ENCODE peak calls at places on chromosomes 3 and 15, in five cellular contexts. U is ovary, Y is left lung, M is cardiac muscle cell, O is fibroblast of mammary gland. E is an unnamed sample.

GRCh38 chr3:152298393-152299242 is 29.9 kb downstream of the MBNL1 start:
- DNase-seq in U (peak; percentile 54), Y (peak; percentile 34), M (peak; percentile 97), O (peak; percentile 100), E (no peak)

GRCh38 chr3:110296885-110297284 is 774.7 kb upstream of the NECTIN3 start:
- DNase-seq in U (no peak), Y (no peak), M (no peak), O (no peak), E (no peak)

GRCh38 chr3:157128771-157129671 is 30.9 kb downstream of the CCNL1 start:
- DNase-seq in U (peak; percentile 43), Y (no peak), M (peak; percentile 81), O (peak; percentile 39), E (no peak)

GRCh38 chr3:143885803-143886427 is 37.6 kb upstream of the SLC9A9 start:
- DNase-seq in U (no peak), Y (no peak), M (peak; percentile 67), O (peak; percentile 51), E (no peak)

GRCh38 chr3:112061152-112061551 is 25.0 kb upstream of the C3orf52 start:
- DNase-seq in U (no peak), Y (no peak), M (peak; percentile 47), O (peak; percentile 4), E (no peak)

GRCh38 chr15:90336705-90337141 is 15.4 kb upstream of the ZNF774 start:
- DNase-seq in U (no peak), Y (no peak), M (no peak), O (peak; percentile 53), E (no peak)

GRCh38 chr3:47342156-47342555 is 38.7 kb upstream of the PTPN23 start:
- DNase-seq in U (no peak), Y (no peak), M (peak; percentile 12), O (no peak), E (no peak)

GRCh38 chr3:100971776-100972175 is 21.4 kb downstream of the ABI3BP start:
- DNase-seq in U (no peak), Y (no peak), M (no peak), O (no peak), E (no peak)

GRCh38 chr3:24185738-24186384 is 240.8 kb downstream of the NR1D2 start:
- DNase-seq in U (peak; percentile 30), Y (no peak), M (peak; percentile 83), O (peak; percentile 82), E (peak; percentile 69)

GRCh38 chr3:133248389-133248788 is 151.5 kb upstream of the BFSP2 start:
- DNase-seq in U (no peak), Y (no peak), M (peak; percentile 15), O (no peak), E (no peak)

GRCh38 chr15:49901867-49902775 is 216.9 kb downstream of the ATP8B4 start:
- DNase-seq in U (no peak), Y (no peak), M (peak; percentile 81), O (peak; percentile 83), E (no peak)

GRCh38 chr3:71258116-71258515 is 325.4 kb downstream of the FOXP1 start:
- DNase-seq in U (no peak), Y (no peak), M (peak; percentile 68), O (peak; percentile 86), E (no peak)

GRCh38 chr3:80769683-80770082 is 991.8 kb downstream of the GBE1 start:
- DNase-seq in U (no peak), Y (peak; percentile 43), M (no peak), O (no peak), E (no peak)

GRCh38 chr3:42443819-42444436 is 33.5 kb upstream of the LYZL4 start:
- DNase-seq in U (peak; percentile 68), Y (peak; percentile 93), M (peak; percentile 80), O (peak; percentile 66), E (peak; percentile 87)

GRCh38 chr3:185717121-185717520 is 107.7 kb downstream of the IGF2BP2 start:
- DNase-seq in U (no peak), Y (no peak), M (peak; percentile 89), O (peak; percentile 89), E (no peak)

GRCh38 chr3:101816215-101817149 is 32.8 kb upstream of the NFKBIZ start:
- DNase-seq in U (no peak), Y (no peak), M (no peak), O (no peak), E (no peak)

GRCh38 chr3:171404376-171404982 is 55.7 kb downstream of the TNIK start:
- DNase-seq in U (no peak), Y (no peak), M (peak; percentile 42), O (no peak), E (no peak)

GRCh38 chr3:13853978-13854296 is 25.9 kb downstream of the WNT7A start:
- DNase-seq in U (no peak), Y (no peak), M (no peak), O (no peak), E (no peak)

GRCh38 chr15:98568382-98569017 is 79.8 kb upstream of the IGF1R start:
- DNase-seq in U (no peak), Y (no peak), M (peak; percentile 16), O (peak; percentile 12), E (no peak)

GRCh38 chr3:24181256-24181655 is 236.2 kb downstream of the NR1D2 start:
- DNase-seq in U (no peak), Y (no peak), M (no peak), O (no peak), E (no peak)

GRCh38 chr3:124351430-124352142 is 359.7 kb upstream of the ROPN1 start:
- DNase-seq in U (no peak), Y (no peak), M (peak; percentile 81), O (peak; percentile 68), E (no peak)

GRCh38 chr3:148175215-148175614 is 522.5 kb upstream of the AGTR1 start:
- DNase-seq in U (no peak), Y (no peak), M (peak; percentile 53), O (peak; percentile 74), E (no peak)

GRCh38 chr3:160434071-160434470 is 15.5 kb downstream of the TRIM59 start:
- DNase-seq in U (no peak), Y (no peak), M (peak; percentile 63), O (peak; percentile 31), E (no peak)

GRCh38 chr3:128395500-128396125 is 71.1 kb downstream of the DNAJB8 start:
- DNase-seq in U (peak; percentile 44), Y (no peak), M (peak; percentile 87), O (peak; percentile 36), E (no peak)

GRCh38 chr3:177820683-177821316 is 623.5 kb upstream of the TBL1XR1 start:
- DNase-seq in U (no peak), Y (no peak), M (peak; percentile 78), O (peak; percentile 75), E (no peak)

GRCh38 chr15:31295660-31296059 is 31.0 kb upstream of the KLF13 start:
- DNase-seq in U (no peak), Y (no peak), M (no peak), O (no peak), E (peak; percentile 53)

GRCh38 chr15:43346305-43346704 is 15.9 kb upstream of the LCMT2 start:
- DNase-seq in U (no peak), Y (no peak), M (no peak), O (no peak), E (no peak)
- TF ChIP-seq CTCF in U (no peak), Y (no peak), M (no peak), O (no peak), E (peak; percentile 8)

DNA sequence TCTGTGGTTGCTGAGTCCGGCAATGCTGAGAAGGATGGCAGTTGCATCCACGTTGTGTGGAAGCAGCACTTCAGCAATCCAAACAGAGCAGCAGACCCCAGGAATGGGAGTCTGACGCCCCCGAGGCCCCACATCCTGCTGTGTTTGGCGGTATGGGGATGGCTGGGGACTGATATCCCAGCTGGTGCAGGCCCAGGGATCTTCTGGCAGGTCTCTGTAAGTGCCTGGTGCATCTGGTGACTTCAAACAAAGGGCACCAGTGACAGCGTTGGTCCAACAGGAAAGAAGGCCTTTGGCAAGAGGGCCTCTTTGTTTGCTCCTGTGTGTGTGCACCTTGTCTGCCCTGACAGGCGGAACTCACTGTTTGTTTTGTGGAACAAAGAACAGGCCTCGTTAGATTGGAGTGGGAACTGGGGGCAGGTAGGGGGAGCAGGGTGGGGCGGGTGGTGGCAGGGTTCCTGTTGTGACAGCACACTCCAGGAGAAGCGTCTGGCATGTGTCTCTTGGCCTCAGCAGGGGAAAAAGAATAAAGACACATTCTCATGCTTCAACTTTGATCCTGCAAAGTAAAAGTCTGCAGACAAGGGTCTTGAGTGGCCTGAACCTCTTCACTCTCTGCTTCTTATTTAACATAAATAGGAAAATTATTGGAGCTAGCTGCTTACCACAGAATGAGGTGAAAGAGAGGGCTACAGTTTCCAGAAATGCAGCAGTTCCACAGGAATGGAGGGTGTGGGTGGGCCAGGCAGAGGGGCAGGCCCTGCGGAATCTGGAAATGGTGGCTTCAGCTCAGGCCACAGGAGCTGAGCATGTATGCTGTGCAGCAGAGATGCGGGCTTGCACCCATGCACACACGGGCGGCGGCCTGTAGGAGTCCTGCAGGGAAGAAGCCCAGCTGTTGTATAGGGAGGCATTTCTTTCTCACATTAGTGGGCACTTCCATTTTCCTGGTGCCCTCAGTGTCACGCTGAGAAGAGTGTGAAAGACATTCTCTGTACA is 94.5 kb upstream of the MYZAP start:
- DNase-seq in U (no peak), Y (no peak), M (no peak), O (no peak), E (no peak)
- TF ChIP-seq CTCF in U (no peak), Y (no peak), M (no peak), O (no peak), E (no peak)

DNA sequence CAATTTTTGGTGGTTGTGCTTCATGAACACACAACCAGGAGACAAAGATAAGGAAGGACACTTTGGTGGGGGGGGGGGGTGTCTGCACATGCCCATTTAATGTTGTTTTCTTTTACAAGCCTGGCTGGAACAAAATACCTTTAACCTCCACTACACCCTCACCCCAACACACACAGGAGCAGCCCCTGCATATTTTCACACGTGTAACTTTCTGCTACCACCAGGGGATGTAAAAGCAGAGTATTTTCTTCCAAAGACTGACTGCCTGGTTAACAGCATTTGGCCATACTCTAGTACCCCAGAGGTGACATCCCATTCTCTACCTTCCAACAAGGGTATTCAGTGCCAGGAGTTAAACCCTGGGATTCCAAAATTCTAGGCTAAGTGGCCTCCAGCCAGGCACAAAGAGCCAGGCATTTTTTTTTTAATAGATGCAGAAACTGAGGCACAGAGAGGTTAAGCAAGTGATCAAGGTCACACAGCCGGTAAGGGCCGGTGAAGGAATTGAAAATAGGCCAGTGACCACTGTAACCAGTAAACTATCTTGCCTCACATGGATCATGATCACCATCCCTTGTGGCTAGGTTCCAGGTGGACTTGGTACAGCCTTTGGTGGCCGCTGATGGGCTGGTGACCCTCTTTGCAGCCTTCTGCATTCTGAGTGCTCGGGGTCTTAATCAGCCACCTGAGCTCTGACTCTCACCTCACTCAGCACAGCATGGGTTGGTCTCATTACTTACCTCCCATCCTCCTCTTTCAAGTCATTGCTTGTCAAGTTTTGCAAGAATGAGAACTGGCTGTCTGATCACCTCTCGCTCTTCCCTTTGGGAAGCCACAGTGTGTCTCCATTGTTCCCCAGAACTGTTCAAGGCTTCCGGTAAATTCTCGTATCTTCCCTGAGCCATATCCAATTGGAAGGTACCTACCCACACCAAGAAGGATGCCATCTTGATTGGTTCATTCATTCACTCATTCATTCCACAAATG is 20.4 kb downstream of the MAGI1 start:
- DNase-seq in U (no peak), Y (no peak), M (no peak), O (no peak), E (no peak)
- TF ChIP-seq CTCF in U (no peak), Y (no peak), M (no peak), O (no peak), E (no peak)

GRCh38 chr3:115626006-115626409 is 2.7 kb downstream of the GAP43 start:
- DNase-seq in U (no peak), Y (no peak), M (no peak), O (no peak), E (no peak)

GRCh38 chr3:115627180-115628074 is 4.1 kb downstream of the GAP43 start:
- DNase-seq in U (no peak), Y (no peak), M (no peak), O (no peak), E (no peak)

GRCh38 chr3:115628075-115628412 is 4.7 kb downstream of the GAP43 start:
- DNase-seq in U (no peak), Y (no peak), M (no peak), O (no peak), E (no peak)

GRCh38 chr3:115624898-115625297 is 1.6 kb downstream of the GAP43 start:
- DNase-seq in U (no peak), Y (no peak), M (no peak), O (no peak), E (no peak)

GRCh38 chr3:115626711-115627110 is 3.4 kb downstream of the GAP43 start:
- DNase-seq in U (no peak), Y (no peak), M (no peak), O (no peak), E (no peak)
- TF ChIP-seq CTCF in U (no peak), Y (no peak), M (no peak), O (no peak), E (no peak)